ENCODE peak calls at places on chromosomes 13 and 19, in four cellular contexts. T is HCT116, O is IMR-90, X is K562. U is an unnamed sample.

GRCh38 chr19:15452111-15453047 is 2.6 kb upstream of the WIZ start:
- DNase-seq in X (peak), O (peak), T (peak), U (peak)

GRCh38 chr19:41175825-41176734 is 16.9 kb upstream of the CYP2S1 start:
- DNase-seq in T (peak), O (peak), X (no peak), U (peak)

GRCh38 chr13:19818223-19818842 is 35.6 kb upstream of the PSPC1 start:
- DNase-seq in T (peak), X (peak), O (no peak), U (peak)

GRCh38 chr19:10565028-10565566 is 713 bp downstream of the KRI1 start:
- DNase-seq in O (peak), T (no peak), X (peak), U (peak)

GRCh38 chr19:14718522-14719113 is 28.8 kb downstream of the ZNF333 start:
- DNase-seq in O (no peak), X (no peak), T (no peak), U (peak)

GRCh38 chr19:4100647-4101495 is 23.1 kb downstream of the MAP2K2 start:
- DNase-seq in X (no peak), T (no peak), O (no peak), U (no peak)

GRCh38 chr19:15300533-15301194 is 31.7 kb downstream of the BRD4 start:
- DNase-seq in X (no peak), T (no peak), O (peak), U (no peak)

GRCh38 chr13:85652536-85652935 is 146.7 kb downstream of the SLITRK6 start:
- DNase-seq in T (no peak), X (no peak), O (no peak), U (no peak)

GRCh38 chr13:72166102-72166660 is 299.2 kb upstream of the DACH1 start:
- DNase-seq in O (no peak), T (no peak), X (no peak), U (no peak)

GRCh38 chr13:103883152-103883551 is 816.9 kb upstream of the SLC10A2 start:
- DNase-seq in X (no peak), O (peak), T (peak), U (peak)

GRCh38 chr13:26785845-26786630 is 25.5 kb upstream of the GPR12 start:
- DNase-seq in O (no peak), X (no peak), T (no peak), U (no peak)
- TF ChIP-seq RAD21 in O (no peak), X (no peak), T (no peak), U (no peak)

GRCh38 chr13:23899555-23899954 is 2.3 kb upstream of the C1QTNF9B start:
- DNase-seq in T (no peak), X (no peak), O (peak), U (no peak)
- TF ChIP-seq CEBPB in T (no peak), X (no peak), O (no peak), U (no peak)

GRCh38 chr19:35959968-35960320 is 23.8 kb downstream of the LRFN3 start:
- DNase-seq in O (no peak), X (no peak), T (no peak), U (no peak)

GRCh38 chr19:35960432-35960972 is 24.3 kb downstream of the LRFN3 start:
- DNase-seq in O (no peak), T (no peak), X (no peak), U (no peak)

GRCh38 chr19:35958660-35959039 is 22.5 kb downstream of the LRFN3 start:
- DNase-seq in X (no peak), T (no peak), O (no peak), U (no peak)

GRCh38 chr19:35955881-35956634 is 19.9 kb downstream of the LRFN3 start:
- DNase-seq in X (no peak), T (no peak), O (no peak), U (no peak)

DNA sequence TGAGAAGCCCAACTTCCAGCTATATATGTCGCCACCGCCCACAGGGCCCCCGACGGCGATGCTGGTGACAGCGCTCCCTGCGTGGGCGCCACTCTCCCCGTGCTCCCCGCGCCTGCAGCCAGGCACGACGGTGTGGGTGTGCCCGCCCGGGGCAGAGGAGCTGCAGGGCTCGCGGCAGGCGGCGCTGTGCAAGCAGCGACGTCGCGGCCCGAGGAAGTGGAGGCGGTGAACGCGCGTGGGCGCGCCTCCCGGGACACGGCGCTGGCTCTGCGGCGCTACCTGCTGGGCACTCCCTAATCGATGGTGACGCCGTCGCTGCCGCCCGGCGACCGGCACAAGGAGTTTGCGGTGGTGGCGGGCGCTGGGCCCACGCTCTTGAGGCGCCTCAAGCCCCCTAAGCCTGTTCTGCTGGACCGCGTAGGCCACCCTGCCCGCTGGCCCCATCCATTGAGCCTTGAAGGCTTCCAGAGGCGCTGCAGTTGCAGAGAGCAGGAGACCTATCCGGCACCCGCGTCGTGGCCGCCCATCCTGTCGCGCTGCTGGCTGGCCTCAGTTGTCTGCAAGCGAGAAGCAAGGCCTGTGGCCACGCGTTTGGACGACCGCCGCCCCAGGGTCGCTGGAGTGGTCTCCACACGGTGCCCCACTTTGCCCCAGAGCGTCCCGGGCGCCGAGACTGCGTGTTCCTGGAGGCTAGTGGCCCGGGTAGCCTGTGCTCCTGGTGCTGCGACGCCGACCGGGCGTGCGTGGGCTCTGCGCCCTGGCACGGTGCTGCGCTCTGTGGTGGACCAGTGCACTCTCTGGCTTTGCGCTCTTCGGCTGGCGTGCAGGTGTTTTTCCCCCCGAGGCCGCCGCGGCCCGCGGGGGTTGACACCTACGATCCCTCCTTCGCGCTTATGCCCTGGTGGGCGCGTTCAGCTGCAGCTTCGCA is 23.1 kb downstream of the LRFN3 start:
- DNase-seq in T (no peak), O (no peak), X (peak), U (no peak)
- TF ChIP-seq CTCF in T (peak), O (peak), X (peak), U (peak)

DNA sequence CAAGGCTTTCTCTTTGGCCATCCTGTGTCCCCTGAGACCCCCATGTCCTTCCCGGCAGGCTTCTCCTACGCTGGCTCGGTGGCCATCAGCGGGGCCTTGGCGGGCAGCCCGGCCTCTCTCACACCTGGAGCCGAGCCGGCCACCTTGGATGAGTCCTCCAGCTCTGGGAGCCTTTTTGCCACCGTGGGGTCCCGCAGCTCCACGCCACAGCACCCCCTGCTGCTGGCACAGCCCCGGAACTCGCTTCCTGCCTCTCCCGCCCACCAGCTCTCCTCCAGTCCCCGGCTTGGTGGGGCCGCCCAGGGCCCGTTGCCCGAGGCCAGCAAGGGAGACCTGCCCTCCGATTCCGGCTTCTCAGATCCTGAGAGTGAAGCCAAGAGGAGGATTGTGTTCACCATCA is 14.2 kb downstream of the PLEKHJ1 start:
- DNase-seq in X (no peak), O (no peak), T (no peak), U (no peak)
- TF ChIP-seq RAD21 in X (no peak), O (no peak), T (peak), U (peak)

GRCh38 chr13:114146629-114147028 is 14.2 kb upstream of the RASA3 start:
- DNase-seq in X (no peak), T (no peak), O (no peak), U (peak)
- TF ChIP-seq CEBPB in X (no peak), T (no peak), O (no peak), U (no peak)

GRCh38 chr13:91286317-91286716 is 61.2 kb upstream of the MIR17HG start:
- DNase-seq in T (no peak), X (no peak), O (no peak), U (no peak)

GRCh38 chr13:91296011-91296410 is 51.5 kb upstream of the MIR17HG start:
- DNase-seq in T (no peak), X (no peak), O (no peak), U (no peak)

GRCh38 chr13:91292630-91293221 is 54.8 kb upstream of the MIR17HG start:
- DNase-seq in X (no peak), T (no peak), O (no peak), U (no peak)

GRCh38 chr13:91291078-91291477 is 56.4 kb upstream of the MIR17HG start:
- DNase-seq in O (no peak), T (no peak), X (no peak), U (no peak)
- TF ChIP-seq CTCF in O (no peak), T (no peak), X (no peak), U (no peak)

DNA sequence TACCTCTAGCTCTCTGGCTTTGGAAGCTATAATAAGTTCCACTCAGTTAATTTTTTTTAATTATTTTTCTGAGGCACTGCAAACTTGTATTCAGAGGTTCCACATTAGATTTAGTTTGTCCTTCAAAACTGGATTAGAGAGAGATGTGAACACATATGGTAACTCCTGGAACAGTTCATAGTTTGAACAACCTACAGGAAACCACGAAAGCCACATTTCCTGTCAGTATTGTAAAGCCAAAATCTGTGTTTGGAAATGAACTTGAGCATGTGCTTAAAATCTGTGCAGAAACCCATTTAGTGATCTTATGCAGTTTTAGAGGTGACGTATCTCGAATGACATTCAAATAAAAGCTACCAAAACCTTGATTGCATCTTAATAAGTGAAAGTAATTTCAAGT is 1952.0 kb downstream of the OLFM4 start:
- DNase-seq in O (no peak), T (no peak), X (no peak), U (no peak)
- TF ChIP-seq RAD21 in O (no peak), T (no peak), X (no peak), U (no peak)

DNA sequence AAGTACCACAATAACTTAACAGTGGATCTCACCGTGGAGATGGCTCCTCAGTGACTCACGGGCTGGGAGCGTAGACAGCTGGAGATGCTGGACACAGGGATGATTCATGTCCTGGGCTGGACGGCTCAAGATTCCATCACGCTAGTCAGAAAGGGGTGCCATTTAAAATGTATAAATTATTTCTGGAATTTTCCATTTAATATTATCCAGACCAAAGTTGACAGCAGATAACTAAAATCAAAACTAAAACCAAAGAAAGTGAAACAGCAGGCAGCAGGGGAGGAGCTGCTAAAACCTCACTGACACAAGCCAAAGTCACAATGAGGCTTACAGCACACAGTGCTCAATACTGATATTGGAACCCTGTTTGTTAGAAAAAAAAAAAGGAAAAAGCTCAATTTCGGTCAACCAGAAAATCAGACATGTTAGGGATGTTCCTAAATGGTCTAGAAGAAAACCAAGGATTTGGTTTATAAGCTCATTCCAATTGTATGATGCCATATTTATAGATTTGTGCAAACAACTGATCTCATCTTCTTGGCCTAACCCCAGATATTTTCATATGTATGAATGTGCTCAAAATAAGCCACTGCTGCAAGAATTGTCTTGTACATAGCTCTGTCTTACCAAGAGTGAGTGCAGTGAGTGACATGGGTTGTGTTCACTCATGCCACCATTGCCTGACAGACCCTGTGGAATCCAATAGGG is 111.8 kb downstream of the SACS start:
- DNase-seq in O (peak), X (no peak), T (peak), U (peak)
- TF ChIP-seq CEBPB in O (peak), X (no peak), T (no peak), U (no peak)

GRCh38 chr19:39533791-39534190 is 1.1 kb upstream of the EID2B start:
- DNase-seq in O (no peak), T (no peak), X (no peak), U (no peak)

GRCh38 chr19:39531834-39532232 is 819 bp downstream of the EID2B start:
- DNase-seq in X (no peak), T (no peak), O (no peak), U (no peak)

GRCh38 chr19:39532233-39533002 is at the start of gene EID2B:
- DNase-seq in O (peak), X (peak), T (peak), U (peak)

DNA sequence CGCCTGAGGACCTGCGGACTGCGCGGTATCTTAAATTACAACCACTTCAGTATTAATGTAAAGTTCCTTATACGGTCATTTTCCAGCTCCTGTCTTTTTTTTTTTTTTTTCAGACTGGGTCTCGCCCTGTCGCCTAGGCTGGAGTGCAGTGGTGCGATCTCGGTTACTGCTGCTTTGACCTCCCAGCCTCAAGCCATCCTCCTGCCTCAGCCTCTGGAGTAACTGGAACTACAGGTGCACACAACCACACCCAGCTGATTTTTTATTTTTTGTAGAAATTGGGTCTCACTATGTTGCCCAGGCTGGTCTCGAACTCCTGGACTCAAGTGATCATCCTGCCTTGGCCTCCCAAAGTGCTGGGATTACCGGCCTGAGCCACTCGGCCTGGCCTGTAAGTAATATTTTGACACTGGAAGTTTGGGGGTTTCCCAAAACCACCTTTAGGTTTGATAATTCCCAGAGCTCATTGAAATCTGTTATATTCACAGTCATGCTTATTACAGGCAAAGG is 406 bp upstream of the EID2B start:
- DNase-seq in O (no peak), T (no peak), X (no peak), U (no peak)
- TF ChIP-seq CTCF in O (no peak), T (no peak), X (no peak), U (no peak)

DNA sequence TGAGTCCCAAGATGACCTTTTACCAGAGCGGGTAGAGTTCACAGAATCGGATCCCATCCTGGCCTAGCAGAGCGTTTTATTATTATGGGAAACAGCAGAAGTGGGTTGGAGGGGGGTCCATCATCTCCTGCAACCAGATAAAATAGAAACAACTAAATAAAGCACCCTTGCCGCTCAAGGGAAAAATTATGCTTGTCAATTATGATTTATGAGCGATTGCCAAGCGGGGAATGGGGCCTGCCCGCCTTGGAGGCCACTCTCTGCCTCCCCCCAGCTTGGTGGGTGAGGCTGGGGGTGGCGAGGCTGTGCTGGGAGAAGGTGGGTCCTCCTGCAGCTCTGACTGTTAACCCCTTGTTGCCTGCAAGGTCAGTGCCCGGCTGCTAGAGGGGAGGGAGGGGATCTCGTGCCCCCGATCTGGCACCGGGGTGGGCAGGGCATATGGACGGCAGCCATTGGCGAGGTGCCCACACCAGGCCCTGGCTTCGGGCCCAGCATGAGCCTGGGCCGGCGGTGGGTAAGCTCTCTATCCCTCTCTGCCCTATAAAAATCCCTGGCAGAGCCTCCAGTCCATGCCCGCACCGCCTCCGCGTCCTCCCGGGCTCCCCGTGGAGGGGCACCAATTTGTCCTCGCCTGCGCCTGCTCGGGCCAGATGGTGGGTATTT is 129.1 kb downstream of the URI1 start:
- DNase-seq in T (no peak), O (no peak), X (no peak), U (no peak)
- TF ChIP-seq RAD21 in T (no peak), O (no peak), X (no peak), U (no peak)